ENCODE peak calls at places on chromosomes 6 and 20, in ten cellular contexts. One of them, this sample, is unnamed.

GRCh38 chr6:19771753-19772336 is 65.3 kb upstream of the ID4 start:
- DNase-seq in mesendoderm: no peak
- DNase-seq in IMR-90: peak; percentile 64
- DNase-seq in keratinocyte: no peak
- DNase-seq in iPS DF 6.9: no peak
- DNase-seq in heart right ventricle: no peak
- DNase-seq in endothelial cell of umbilical vein: no peak
- DNase-seq in hepatocyte: no peak
- DNase-seq in heart left ventricle: no peak
- DNase-seq in lower lobe of right lung: no peak
- DNase-seq in this sample: no peak

GRCh38 chr20:64129146-64129782 is 21.9 kb upstream of the NPBWR2 start:
- DNase-seq in mesendoderm: no peak
- DNase-seq in IMR-90: no peak
- DNase-seq in keratinocyte: no peak
- DNase-seq in iPS DF 6.9: no peak
- DNase-seq in heart right ventricle: no peak
- DNase-seq in endothelial cell of umbilical vein: no peak
- DNase-seq in hepatocyte: no peak
- DNase-seq in heart left ventricle: no peak
- DNase-seq in lower lobe of right lung: peak; percentile 18
- DNase-seq in this sample: no peak

GRCh38 chr6:133242761-133243590 is 1.8 kb downstream of the EYA4 start:
- DNase-seq in mesendoderm: peak; percentile 41
- DNase-seq in IMR-90: peak; percentile 26
- DNase-seq in keratinocyte: no peak
- DNase-seq in iPS DF 6.9: no peak
- DNase-seq in heart right ventricle: peak; percentile 6
- DNase-seq in endothelial cell of umbilical vein: peak; percentile 7
- DNase-seq in hepatocyte: no peak
- DNase-seq in heart left ventricle: peak; percentile 13
- DNase-seq in lower lobe of right lung: no peak
- DNase-seq in this sample: peak; percentile 15

GRCh38 chr6:31513456-31514165 is 15.2 kb upstream of the MCCD1 start:
- DNase-seq in mesendoderm: no peak
- DNase-seq in IMR-90: no peak
- DNase-seq in keratinocyte: no peak
- DNase-seq in iPS DF 6.9: no peak
- DNase-seq in heart right ventricle: no peak
- DNase-seq in endothelial cell of umbilical vein: no peak
- DNase-seq in hepatocyte: no peak
- DNase-seq in heart left ventricle: no peak
- DNase-seq in lower lobe of right lung: no peak
- DNase-seq in this sample: no peak

GRCh38 chr6:912871-913663 is 220.1 kb upstream of the EXOC2 start:
- DNase-seq in mesendoderm: peak; percentile 76
- DNase-seq in IMR-90: peak; percentile 47
- DNase-seq in keratinocyte: no peak
- DNase-seq in iPS DF 6.9: peak; percentile 29
- DNase-seq in heart right ventricle: peak; percentile 14
- DNase-seq in endothelial cell of umbilical vein: no peak
- DNase-seq in hepatocyte: peak; percentile 73
- DNase-seq in heart left ventricle: no peak
- DNase-seq in lower lobe of right lung: no peak
- DNase-seq in this sample: no peak

GRCh38 chr6:163984446-163984936 is 570.0 kb downstream of the QKI start:
- DNase-seq in mesendoderm: no peak
- DNase-seq in IMR-90: no peak
- DNase-seq in keratinocyte: no peak
- DNase-seq in iPS DF 6.9: no peak
- DNase-seq in heart right ventricle: no peak
- DNase-seq in endothelial cell of umbilical vein: no peak
- DNase-seq in hepatocyte: no peak
- DNase-seq in heart left ventricle: no peak
- DNase-seq in lower lobe of right lung: no peak
- DNase-seq in this sample: no peak

GRCh38 chr6:40961831-40962230 is 77.2 kb downstream of the UNC5CL start:
- DNase-seq in mesendoderm: no peak
- DNase-seq in IMR-90: no peak
- DNase-seq in keratinocyte: no peak
- DNase-seq in iPS DF 6.9: no peak
- DNase-seq in heart right ventricle: no peak
- DNase-seq in endothelial cell of umbilical vein: no peak
- DNase-seq in hepatocyte: no peak
- DNase-seq in heart left ventricle: no peak
- DNase-seq in lower lobe of right lung: no peak
- DNase-seq in this sample: no peak

GRCh38 chr20:43389839-43390626 is 67.7 kb upstream of the SRSF6 start:
- DNase-seq in mesendoderm: no peak
- DNase-seq in IMR-90: no peak
- DNase-seq in keratinocyte: no peak
- DNase-seq in iPS DF 6.9: peak; percentile 7
- DNase-seq in heart right ventricle: no peak
- DNase-seq in endothelial cell of umbilical vein: no peak
- DNase-seq in hepatocyte: no peak
- DNase-seq in heart left ventricle: no peak
- DNase-seq in lower lobe of right lung: no peak
- DNase-seq in this sample: peak; percentile 23

GRCh38 chr20:46056970-46057855 is 28.2 kb downstream of the SLC12A5 start:
- DNase-seq in mesendoderm: peak; percentile 69
- DNase-seq in IMR-90: peak; percentile 42
- DNase-seq in keratinocyte: no peak
- DNase-seq in iPS DF 6.9: no peak
- DNase-seq in heart right ventricle: peak; percentile 53
- DNase-seq in endothelial cell of umbilical vein: peak; percentile 42
- DNase-seq in hepatocyte: peak; percentile 78
- DNase-seq in heart left ventricle: peak; percentile 53
- DNase-seq in lower lobe of right lung: peak; percentile 54
- DNase-seq in this sample: peak; percentile 33

DNA sequence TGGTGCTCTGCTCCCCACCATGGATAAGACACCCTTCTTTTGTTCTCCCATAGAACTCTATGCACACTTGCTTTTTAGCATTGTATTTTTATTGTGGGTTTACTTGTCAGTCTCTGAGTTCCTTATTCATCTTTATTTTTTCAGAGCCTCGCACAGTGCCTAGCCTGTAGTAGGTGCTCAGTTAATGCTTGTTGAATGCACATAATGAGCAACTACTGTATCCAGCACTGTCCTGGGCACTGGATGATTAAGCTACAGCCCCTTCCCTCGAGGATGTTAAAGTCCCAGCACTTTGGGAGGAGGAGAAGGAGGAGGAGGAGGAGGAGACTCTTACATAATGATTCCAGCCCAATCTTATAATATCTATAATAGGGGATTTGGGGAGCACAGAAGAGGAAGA is 16.8 kb downstream of the MMP24 start:
- DNase-seq in mesendoderm: no peak
- DNase-seq in IMR-90: no peak
- DNase-seq in keratinocyte: no peak
- DNase-seq in iPS DF 6.9: no peak
- DNase-seq in heart right ventricle: no peak
- DNase-seq in endothelial cell of umbilical vein: no peak
- DNase-seq in hepatocyte: no peak
- DNase-seq in heart left ventricle: no peak
- DNase-seq in lower lobe of right lung: no peak
- DNase-seq in this sample: no peak
- H3K4me1 ChIP-seq in mesendoderm: no peaks in the 10 kb centered on the region
- H3K4me1 ChIP-seq in IMR-90: no peaks in the 10 kb centered on the region
- H3K4me1 ChIP-seq in keratinocyte: no peaks in the 10 kb centered on the region
- H3K4me1 ChIP-seq in iPS DF 6.9: no peaks in the 10 kb centered on the region
- H3K4me1 ChIP-seq in heart right ventricle: no peaks in the 10 kb centered on the region
- H3K4me1 ChIP-seq in endothelial cell of umbilical vein: no peaks in the 10 kb centered on the region
- H3K4me1 ChIP-seq in hepatocyte: no peaks in the 10 kb centered on the region
- H3K4me1 ChIP-seq in heart left ventricle: no peaks in the 10 kb centered on the region
- H3K4me1 ChIP-seq in lower lobe of right lung: no peaks in the 10 kb centered on the region
- H3K4me1 ChIP-seq in this sample: no peaks in the 10 kb centered on the region

DNA sequence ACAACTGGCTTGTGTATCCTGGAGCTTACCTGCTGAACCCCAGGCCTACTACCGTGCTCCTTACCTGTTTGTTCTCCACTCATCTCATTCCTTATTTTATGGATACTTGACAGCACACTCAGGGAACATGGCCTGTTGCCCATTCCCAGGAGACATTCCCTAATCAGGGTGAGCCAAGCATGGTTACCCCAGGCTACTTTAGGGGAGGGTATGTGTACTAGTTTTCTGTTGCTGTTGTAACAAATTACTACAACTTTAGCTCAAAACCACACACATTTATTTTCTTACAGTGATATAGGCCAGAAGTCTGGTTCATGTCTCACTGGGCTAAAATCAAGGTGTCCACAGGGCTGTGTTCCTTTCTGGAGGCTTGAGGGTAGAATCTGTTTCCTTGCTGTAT is 15.0 kb upstream of the TRAM2 start:
- DNase-seq in mesendoderm: no peak
- DNase-seq in IMR-90: no peak
- DNase-seq in keratinocyte: no peak
- DNase-seq in iPS DF 6.9: no peak
- DNase-seq in heart right ventricle: no peak
- DNase-seq in endothelial cell of umbilical vein: no peak
- DNase-seq in hepatocyte: no peak
- DNase-seq in heart left ventricle: no peak
- DNase-seq in lower lobe of right lung: no peak
- DNase-seq in this sample: no peak
- H3K4me1 ChIP-seq in mesendoderm: peaks cover 2% of the 10 kb centered on the region
- H3K4me1 ChIP-seq in IMR-90: peaks cover 36% of the 10 kb centered on the region
- H3K4me1 ChIP-seq in keratinocyte: peaks cover 10% of the 10 kb centered on the region
- H3K4me1 ChIP-seq in iPS DF 6.9: no peaks in the 10 kb centered on the region
- H3K4me1 ChIP-seq in heart right ventricle: peaks cover 48% of the 10 kb centered on the region
- H3K4me1 ChIP-seq in endothelial cell of umbilical vein: peaks cover 28% of the 10 kb centered on the region
- H3K4me1 ChIP-seq in hepatocyte: peaks cover 45% of the 10 kb centered on the region
- H3K4me1 ChIP-seq in heart left ventricle: peaks cover 40% of the 10 kb centered on the region
- H3K4me1 ChIP-seq in lower lobe of right lung: peaks cover 43% of the 10 kb centered on the region
- H3K4me1 ChIP-seq in this sample: peaks cover 26% of the 10 kb centered on the region

DNA sequence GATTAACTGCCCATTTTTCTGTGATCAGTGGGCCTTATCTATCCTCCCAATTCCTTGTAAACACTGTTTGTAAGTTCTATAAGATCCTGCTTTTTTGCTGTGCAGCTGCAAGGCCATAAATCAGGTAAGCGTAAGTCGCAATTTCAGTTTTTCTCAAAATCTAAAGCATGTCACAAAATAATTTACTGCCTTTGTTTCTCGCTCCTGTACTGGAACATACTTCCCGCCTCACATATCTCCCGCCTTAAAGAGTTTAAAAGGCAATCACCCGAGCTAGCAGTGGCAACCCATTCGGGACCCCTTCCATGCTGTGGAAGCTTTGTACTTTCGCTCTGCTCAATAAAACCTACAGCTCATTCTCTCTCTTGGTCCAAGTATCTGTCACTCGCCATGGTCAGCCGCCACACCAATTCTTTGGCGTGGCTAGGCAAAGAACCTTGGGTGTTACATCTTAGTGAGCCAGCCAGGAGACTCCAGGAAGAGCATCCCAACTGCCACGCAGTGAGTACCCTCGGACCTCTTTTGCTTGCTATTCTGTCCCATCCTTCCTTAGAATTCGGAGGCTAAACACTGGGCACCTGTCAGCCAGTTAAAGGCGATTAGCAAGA is 33.9 kb downstream of the CEP85L start:
- DNase-seq in mesendoderm: no peak
- DNase-seq in IMR-90: no peak
- DNase-seq in keratinocyte: no peak
- DNase-seq in iPS DF 6.9: no peak
- DNase-seq in heart right ventricle: no peak
- DNase-seq in endothelial cell of umbilical vein: no peak
- DNase-seq in hepatocyte: no peak
- DNase-seq in heart left ventricle: no peak
- DNase-seq in lower lobe of right lung: no peak
- DNase-seq in this sample: no peak
- H3K4me1 ChIP-seq in mesendoderm: no peaks in the 10 kb centered on the region
- H3K4me1 ChIP-seq in IMR-90: no peaks in the 10 kb centered on the region
- H3K4me1 ChIP-seq in keratinocyte: no peaks in the 10 kb centered on the region
- H3K4me1 ChIP-seq in iPS DF 6.9: no peaks in the 10 kb centered on the region
- H3K4me1 ChIP-seq in heart right ventricle: peaks cover 29% of the 10 kb centered on the region
- H3K4me1 ChIP-seq in endothelial cell of umbilical vein: no peaks in the 10 kb centered on the region
- H3K4me1 ChIP-seq in hepatocyte: no peaks in the 10 kb centered on the region
- H3K4me1 ChIP-seq in heart left ventricle: peaks cover 12% of the 10 kb centered on the region
- H3K4me1 ChIP-seq in lower lobe of right lung: no peaks in the 10 kb centered on the region
- H3K4me1 ChIP-seq in this sample: no peaks in the 10 kb centered on the region

GRCh38 chr6:167703347-167703746 is 123.4 kb upstream of the AFDN start:
- DNase-seq in mesendoderm: no peak
- DNase-seq in IMR-90: no peak
- DNase-seq in keratinocyte: no peak
- DNase-seq in iPS DF 6.9: no peak
- DNase-seq in heart right ventricle: no peak
- DNase-seq in endothelial cell of umbilical vein: no peak
- DNase-seq in hepatocyte: no peak
- DNase-seq in heart left ventricle: no peak
- DNase-seq in lower lobe of right lung: no peak
- DNase-seq in this sample: no peak

GRCh38 chr6:167700199-167700598 is 126.5 kb upstream of the AFDN start:
- DNase-seq in mesendoderm: no peak
- DNase-seq in IMR-90: no peak
- DNase-seq in keratinocyte: no peak
- DNase-seq in iPS DF 6.9: no peak
- DNase-seq in heart right ventricle: no peak
- DNase-seq in endothelial cell of umbilical vein: no peak
- DNase-seq in hepatocyte: no peak
- DNase-seq in heart left ventricle: no peak
- DNase-seq in lower lobe of right lung: no peak
- DNase-seq in this sample: peak; percentile 19

GRCh38 chr6:167702241-167702827 is 124.4 kb upstream of the AFDN start:
- DNase-seq in mesendoderm: no peak
- DNase-seq in IMR-90: no peak
- DNase-seq in keratinocyte: no peak
- DNase-seq in iPS DF 6.9: no peak
- DNase-seq in heart right ventricle: no peak
- DNase-seq in endothelial cell of umbilical vein: no peak
- DNase-seq in hepatocyte: no peak
- DNase-seq in heart left ventricle: no peak
- DNase-seq in lower lobe of right lung: no peak
- DNase-seq in this sample: no peak

GRCh38 chr6:167699141-167700036 is 127.3 kb upstream of the AFDN start:
- DNase-seq in mesendoderm: peak; percentile 32
- DNase-seq in IMR-90: no peak
- DNase-seq in keratinocyte: no peak
- DNase-seq in iPS DF 6.9: no peak
- DNase-seq in heart right ventricle: peak; percentile 85
- DNase-seq in endothelial cell of umbilical vein: peak; percentile 87
- DNase-seq in hepatocyte: peak; percentile 52
- DNase-seq in heart left ventricle: peak; percentile 84
- DNase-seq in lower lobe of right lung: peak; percentile 82
- DNase-seq in this sample: peak; percentile 97

GRCh38 chr6:167701010-167701409 is 125.7 kb upstream of the AFDN start:
- DNase-seq in mesendoderm: no peak
- DNase-seq in IMR-90: no peak
- DNase-seq in keratinocyte: no peak
- DNase-seq in iPS DF 6.9: no peak
- DNase-seq in heart right ventricle: no peak
- DNase-seq in endothelial cell of umbilical vein: no peak
- DNase-seq in hepatocyte: no peak
- DNase-seq in heart left ventricle: no peak
- DNase-seq in lower lobe of right lung: no peak
- DNase-seq in this sample: no peak
- H3K4me1 ChIP-seq in mesendoderm: peaks cover 9% of the 10 kb centered on the region
- H3K4me1 ChIP-seq in IMR-90: no peaks in the 10 kb centered on the region
- H3K4me1 ChIP-seq in keratinocyte: no peaks in the 10 kb centered on the region
- H3K4me1 ChIP-seq in iPS DF 6.9: peaks cover 2% of the 10 kb centered on the region
- H3K4me1 ChIP-seq in heart right ventricle: peaks cover 23% of the 10 kb centered on the region
- H3K4me1 ChIP-seq in endothelial cell of umbilical vein: peaks cover 22% of the 10 kb centered on the region
- H3K4me1 ChIP-seq in hepatocyte: peaks cover 15% of the 10 kb centered on the region
- H3K4me1 ChIP-seq in heart left ventricle: peaks cover 21% of the 10 kb centered on the region
- H3K4me1 ChIP-seq in lower lobe of right lung: peaks cover 22% of the 10 kb centered on the region
- H3K4me1 ChIP-seq in this sample: peaks cover 37% of the 10 kb centered on the region